ENCODE peak calls at places on chromosomes 6 and 20, in seven cellular contexts. One of them, this sample, is unnamed.
A peak's percentile ranks its signal among the peaks of the same experiment; 100 is the strongest.

GRCh38 chr6:138341176-138341575 is 36.5 kb upstream of the SMIM28 start:
- DNase-seq in heart left ventricle: no peak
- DNase-seq in cardiac muscle cell: no peak
- DNase-seq in Peyer's patch: no peak
- DNase-seq in stomach: no peak
- DNase-seq in left lung: no peak
- DNase-seq in testis: no peak
- DNase-seq in this sample: no peak

GRCh38 chr20:23126281-23127061 is 40.3 kb upstream of the CD93 start:
- DNase-seq in heart left ventricle: peak; percentile 29
- DNase-seq in cardiac muscle cell: no peak
- DNase-seq in Peyer's patch: no peak
- DNase-seq in stomach: no peak
- DNase-seq in left lung: no peak
- DNase-seq in testis: no peak
- DNase-seq in this sample: no peak

GRCh38 chr6:6810727-6811126 is 222.2 kb downstream of the LY86 start:
- DNase-seq in heart left ventricle: no peak
- DNase-seq in cardiac muscle cell: no peak
- DNase-seq in Peyer's patch: peak; percentile 55
- DNase-seq in stomach: no peak
- DNase-seq in left lung: no peak
- DNase-seq in testis: no peak
- DNase-seq in this sample: no peak

GRCh38 chr6:79077680-79078056 is 386 bp downstream of the PHIP start:
- DNase-seq in heart left ventricle: no peak
- DNase-seq in cardiac muscle cell: peak; percentile 62
- DNase-seq in Peyer's patch: no peak
- DNase-seq in stomach: peak; percentile 49
- DNase-seq in left lung: peak; percentile 89
- DNase-seq in testis: no peak
- DNase-seq in this sample: no peak

GRCh38 chr6:107173779-107174178 is 58.5 kb upstream of the BEND3 start:
- DNase-seq in heart left ventricle: no peak
- DNase-seq in cardiac muscle cell: no peak
- DNase-seq in Peyer's patch: no peak
- DNase-seq in stomach: no peak
- DNase-seq in left lung: no peak
- DNase-seq in testis: no peak
- DNase-seq in this sample: peak; percentile 22

GRCh38 chr6:111105578-111105977 is 18.3 kb downstream of the SLC16A10 start:
- DNase-seq in heart left ventricle: peak; percentile 88
- DNase-seq in cardiac muscle cell: peak; percentile 90
- DNase-seq in Peyer's patch: peak; percentile 94
- DNase-seq in stomach: peak; percentile 92
- DNase-seq in left lung: peak; percentile 85
- DNase-seq in testis: peak; percentile 33
- DNase-seq in this sample: peak; percentile 83

GRCh38 chr20:49906101-49906604 is 9.2 kb downstream of the SPATA2 start:
- DNase-seq in heart left ventricle: no peak
- DNase-seq in cardiac muscle cell: no peak
- DNase-seq in Peyer's patch: no peak
- DNase-seq in stomach: no peak
- DNase-seq in left lung: no peak
- DNase-seq in testis: no peak
- DNase-seq in this sample: no peak

GRCh38 chr6:167826230-167827061 is at the start of gene AFDN:
- DNase-seq in heart left ventricle: peak; percentile 82
- DNase-seq in cardiac muscle cell: peak; percentile 82
- DNase-seq in Peyer's patch: peak; percentile 87
- DNase-seq in stomach: peak; percentile 82
- DNase-seq in left lung: peak; percentile 92
- DNase-seq in testis: peak; percentile 86
- DNase-seq in this sample: peak; percentile 70

GRCh38 chr20:50226093-50226974 is 35.7 kb downstream of the CEBPB start:
- DNase-seq in heart left ventricle: peak; percentile 51
- DNase-seq in cardiac muscle cell: no peak
- DNase-seq in Peyer's patch: peak; percentile 67
- DNase-seq in stomach: no peak
- DNase-seq in left lung: peak; percentile 91
- DNase-seq in testis: peak; percentile 53
- DNase-seq in this sample: peak; percentile 84

GRCh38 chr6:161319231-161319630 is 45.4 kb upstream of the AGPAT4 start:
- DNase-seq in heart left ventricle: no peak
- DNase-seq in cardiac muscle cell: no peak
- DNase-seq in Peyer's patch: no peak
- DNase-seq in stomach: no peak
- DNase-seq in left lung: no peak
- DNase-seq in testis: no peak
- DNase-seq in this sample: no peak

GRCh38 chr6:62528894-62529526 is 243.0 kb upstream of the KHDRBS2 start:
- DNase-seq in heart left ventricle: no peak
- DNase-seq in cardiac muscle cell: no peak
- DNase-seq in Peyer's patch: no peak
- DNase-seq in stomach: no peak
- DNase-seq in left lung: no peak
- DNase-seq in testis: no peak
- DNase-seq in this sample: no peak

GRCh38 chr6:121285041-121285440 is 49.2 kb downstream of the TBC1D32 start:
- DNase-seq in heart left ventricle: no peak
- DNase-seq in cardiac muscle cell: no peak
- DNase-seq in Peyer's patch: peak; percentile 45
- DNase-seq in stomach: no peak
- DNase-seq in left lung: no peak
- DNase-seq in testis: no peak
- DNase-seq in this sample: peak; percentile 3

GRCh38 chr6:149393002-149393679 is 6.9 kb upstream of the SUMO4 start:
- DNase-seq in heart left ventricle: no peak
- DNase-seq in cardiac muscle cell: no peak
- DNase-seq in Peyer's patch: no peak
- DNase-seq in stomach: no peak
- DNase-seq in left lung: no peak
- DNase-seq in testis: no peak
- DNase-seq in this sample: no peak

GRCh38 chr6:151100326-151100725 is 139.4 kb upstream of the AKAP12 start:
- DNase-seq in heart left ventricle: no peak
- DNase-seq in cardiac muscle cell: no peak
- DNase-seq in Peyer's patch: no peak
- DNase-seq in stomach: no peak
- DNase-seq in left lung: no peak
- DNase-seq in testis: no peak
- DNase-seq in this sample: no peak
- H3K36me3 ChIP-seq in heart left ventricle: no peaks in the 10 kb centered on the region
- H3K36me3 ChIP-seq in cardiac muscle cell: no peaks in the 10 kb centered on the region
- H3K36me3 ChIP-seq in Peyer's patch: no peaks in the 10 kb centered on the region
- H3K36me3 ChIP-seq in stomach: no peaks in the 10 kb centered on the region
- H3K36me3 ChIP-seq in left lung: no peaks in the 10 kb centered on the region
- H3K36me3 ChIP-seq in testis: no peaks in the 10 kb centered on the region
- H3K36me3 ChIP-seq in this sample: peaks cover 44% of the 10 kb centered on the region

GRCh38 chr20:63102720-63103375 is 96.1 kb upstream of the BHLHE23 start:
- DNase-seq in heart left ventricle: peak; percentile 40
- DNase-seq in cardiac muscle cell: no peak
- DNase-seq in Peyer's patch: peak; percentile 70
- DNase-seq in stomach: peak; percentile 29
- DNase-seq in left lung: peak; percentile 76
- DNase-seq in testis: peak; percentile 37
- DNase-seq in this sample: peak; percentile 51
- H3K4me3 ChIP-seq in heart left ventricle: peak overlapping the region; percentile 77
- H3K4me3 ChIP-seq in cardiac muscle cell: peak overlapping the region; percentile 18
- H3K4me3 ChIP-seq in Peyer's patch: peak overlapping the region; percentile 45
- H3K4me3 ChIP-seq in stomach: peak overlapping the region; percentile 66
- H3K4me3 ChIP-seq in left lung: peak overlapping the region; percentile 62
- H3K4me3 ChIP-seq in testis: peak overlapping the region; percentile 70
- H3K4me3 ChIP-seq in this sample: peak overlapping the region; percentile 19

GRCh38 chr20:60900581-60900980 is 351.5 kb upstream of the CDH4 start:
- DNase-seq in heart left ventricle: no peak
- DNase-seq in cardiac muscle cell: no peak
- DNase-seq in Peyer's patch: no peak
- DNase-seq in stomach: no peak
- DNase-seq in left lung: no peak
- DNase-seq in testis: no peak
- DNase-seq in this sample: no peak
- H3K9me3 ChIP-seq in heart left ventricle: peaks cover 6% of the 10 kb centered on the region
- H3K9me3 ChIP-seq in cardiac muscle cell: no peaks in the 10 kb centered on the region
- H3K9me3 ChIP-seq in Peyer's patch: no peaks in the 10 kb centered on the region
- H3K9me3 ChIP-seq in stomach: peaks cover 30% of the 10 kb centered on the region
- H3K9me3 ChIP-seq in left lung: no peaks in the 10 kb centered on the region
- H3K9me3 ChIP-seq in testis: no peaks in the 10 kb centered on the region
- H3K9me3 ChIP-seq in this sample: no peaks in the 10 kb centered on the region

DNA sequence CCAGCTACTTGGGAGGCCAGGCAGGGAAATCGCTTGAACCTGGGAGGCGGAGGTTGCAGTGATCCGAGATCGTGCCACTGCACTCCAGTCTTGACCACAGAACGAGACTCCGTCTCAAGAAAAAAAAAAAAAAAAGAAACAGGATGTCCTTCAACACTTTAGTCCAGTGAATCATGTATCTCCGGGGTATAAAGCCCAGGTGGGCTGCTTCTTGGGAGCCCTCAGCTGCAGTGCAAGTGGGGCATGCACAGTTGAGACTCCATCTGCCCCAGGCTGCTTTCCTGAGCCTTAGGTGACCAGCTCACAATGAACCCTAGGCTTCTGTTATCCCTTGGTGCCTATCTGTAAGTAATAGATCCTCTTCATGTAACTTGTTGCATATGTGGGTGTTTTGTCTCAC is 187.1 kb upstream of the RNF24 start:
- DNase-seq in heart left ventricle: no peak
- DNase-seq in cardiac muscle cell: no peak
- DNase-seq in Peyer's patch: no peak
- DNase-seq in stomach: no peak
- DNase-seq in left lung: no peak
- DNase-seq in testis: no peak
- DNase-seq in this sample: no peak
- H3K36me3 ChIP-seq in heart left ventricle: no peaks in the 10 kb centered on the region
- H3K36me3 ChIP-seq in cardiac muscle cell: no peaks in the 10 kb centered on the region
- H3K36me3 ChIP-seq in Peyer's patch: no peaks in the 10 kb centered on the region
- H3K36me3 ChIP-seq in stomach: no peaks in the 10 kb centered on the region
- H3K36me3 ChIP-seq in left lung: no peaks in the 10 kb centered on the region
- H3K36me3 ChIP-seq in testis: no peaks in the 10 kb centered on the region
- H3K36me3 ChIP-seq in this sample: no peaks in the 10 kb centered on the region

GRCh38 chr20:59040682-59041081 is 1.9 kb downstream of the PRELID3B start:
- DNase-seq in heart left ventricle: no peak
- DNase-seq in cardiac muscle cell: no peak
- DNase-seq in Peyer's patch: no peak
- DNase-seq in stomach: no peak
- DNase-seq in left lung: no peak
- DNase-seq in testis: no peak
- DNase-seq in this sample: no peak
- H3K4me3 ChIP-seq in heart left ventricle: no peak overlapping the region
- H3K4me3 ChIP-seq in cardiac muscle cell: no peak overlapping the region
- H3K4me3 ChIP-seq in Peyer's patch: peak overlapping the region; percentile 62
- H3K4me3 ChIP-seq in stomach: no peak overlapping the region
- H3K4me3 ChIP-seq in left lung: peak overlapping the region; percentile 74
- H3K4me3 ChIP-seq in testis: no peak overlapping the region
- H3K4me3 ChIP-seq in this sample: peak overlapping the region; percentile 91

GRCh38 chr6:170006524-170007467 is 255.4 kb downstream of the ERMARD start:
- DNase-seq in heart left ventricle: no peak
- DNase-seq in cardiac muscle cell: no peak
- DNase-seq in Peyer's patch: peak; percentile 25
- DNase-seq in stomach: no peak
- DNase-seq in left lung: peak; percentile 65
- DNase-seq in testis: no peak
- DNase-seq in this sample: no peak

GRCh38 chr6:170008386-170008785 is 257.0 kb downstream of the ERMARD start:
- DNase-seq in heart left ventricle: no peak
- DNase-seq in cardiac muscle cell: no peak
- DNase-seq in Peyer's patch: no peak
- DNase-seq in stomach: no peak
- DNase-seq in left lung: peak; percentile 31
- DNase-seq in testis: no peak
- DNase-seq in this sample: no peak

GRCh38 chr6:170004585-170005210 is 253.3 kb downstream of the ERMARD start:
- DNase-seq in heart left ventricle: no peak
- DNase-seq in cardiac muscle cell: no peak
- DNase-seq in Peyer's patch: no peak
- DNase-seq in stomach: no peak
- DNase-seq in left lung: no peak
- DNase-seq in testis: no peak
- DNase-seq in this sample: no peak

GRCh38 chr6:170007468-170008240 is 256.2 kb downstream of the ERMARD start:
- DNase-seq in heart left ventricle: no peak
- DNase-seq in cardiac muscle cell: peak; percentile 5
- DNase-seq in Peyer's patch: peak; percentile 25
- DNase-seq in stomach: no peak
- DNase-seq in left lung: peak; percentile 47
- DNase-seq in testis: no peak
- DNase-seq in this sample: no peak

GRCh38 chr6:170005680-170006470 is 254.5 kb downstream of the ERMARD start:
- DNase-seq in heart left ventricle: no peak
- DNase-seq in cardiac muscle cell: no peak
- DNase-seq in Peyer's patch: no peak
- DNase-seq in stomach: no peak
- DNase-seq in left lung: peak; percentile 32
- DNase-seq in testis: no peak
- DNase-seq in this sample: no peak
- H3K9me3 ChIP-seq in heart left ventricle: no peaks in the 10 kb centered on the region
- H3K9me3 ChIP-seq in cardiac muscle cell: no peaks in the 10 kb centered on the region
- H3K9me3 ChIP-seq in Peyer's patch: no peaks in the 10 kb centered on the region
- H3K9me3 ChIP-seq in stomach: peaks cover 17% of the 10 kb centered on the region
- H3K9me3 ChIP-seq in left lung: no peaks in the 10 kb centered on the region
- H3K9me3 ChIP-seq in testis: no peaks in the 10 kb centered on the region
- H3K9me3 ChIP-seq in this sample: peaks cover 4% of the 10 kb centered on the region

DNA sequence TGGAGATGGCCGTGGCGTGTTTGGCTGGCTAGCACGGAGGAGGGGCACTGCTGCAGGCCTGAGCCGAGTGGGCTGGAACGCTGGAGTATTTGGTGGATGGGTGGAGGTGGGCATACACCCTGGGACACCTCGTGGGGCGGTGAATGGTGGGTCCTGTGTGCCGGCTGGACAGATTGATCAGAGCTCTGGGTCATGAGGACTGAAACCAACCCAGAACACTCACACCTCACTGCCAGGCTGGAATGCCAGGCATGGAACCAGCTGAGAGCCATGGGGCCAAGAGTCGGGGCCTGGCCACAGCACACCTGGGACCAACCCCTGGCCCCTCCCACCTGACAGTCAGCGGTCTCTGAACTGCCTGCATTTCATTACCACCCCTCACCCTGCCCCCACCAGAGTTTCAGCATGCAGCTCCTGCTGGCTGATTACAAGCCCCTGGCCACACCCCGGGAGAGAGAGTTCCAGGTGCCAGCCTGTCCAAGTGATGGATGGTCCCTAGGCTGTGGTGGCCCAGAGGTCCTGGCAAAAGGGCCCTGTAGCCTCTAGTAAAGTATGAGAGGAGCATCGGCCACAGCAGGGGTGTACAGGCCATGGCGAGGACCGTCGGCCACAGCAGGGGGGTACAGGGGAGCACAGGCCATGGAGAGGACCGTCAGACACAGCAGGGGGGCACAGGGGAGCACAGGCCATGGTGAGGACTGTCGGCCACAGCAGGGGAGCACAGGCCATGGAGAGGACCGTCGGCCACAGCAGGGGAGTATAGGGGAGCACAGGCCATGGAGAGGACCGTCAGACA is 3.3 kb downstream of the NPBWR2 start:
- DNase-seq in heart left ventricle: peak; percentile 16
- DNase-seq in cardiac muscle cell: no peak
- DNase-seq in Peyer's patch: peak; percentile 38
- DNase-seq in stomach: no peak
- DNase-seq in left lung: peak; percentile 57
- DNase-seq in testis: peak; percentile 8
- DNase-seq in this sample: no peak
- H3K36me3 ChIP-seq in heart left ventricle: no peaks in the 10 kb centered on the region
- H3K36me3 ChIP-seq in cardiac muscle cell: no peaks in the 10 kb centered on the region
- H3K36me3 ChIP-seq in Peyer's patch: no peaks in the 10 kb centered on the region
- H3K36me3 ChIP-seq in stomach: no peaks in the 10 kb centered on the region
- H3K36me3 ChIP-seq in left lung: peaks cover 7% of the 10 kb centered on the region
- H3K36me3 ChIP-seq in testis: no peaks in the 10 kb centered on the region
- H3K36me3 ChIP-seq in this sample: no peaks in the 10 kb centered on the region